ENCODE peak calls at places on chromosome 10, in nine cellular contexts. One of them, this sample, is unnamed.
A peak's percentile ranks its signal among the peaks of the same experiment; 100 is the strongest.

GRCh38 chr10:4291995-4292394 is 507.0 kb upstream of the KLF6 start:
- DNase-seq in H1: no peak
- DNase-seq in A549: no peak
- DNase-seq in right cardiac atrium: no peak
- DNase-seq in hepatocyte: no peak
- DNase-seq in transverse colon: no peak
- DNase-seq in ovary: no peak
- DNase-seq in endothelial cell of umbilical vein: no peak
- DNase-seq in naive thymus-derived CD4-positive, alpha-beta T cell: no peak
- DNase-seq in this sample: no peak

GRCh38 chr10:70253878-70254765 is 20.9 kb upstream of the PPA1 start:
- DNase-seq in H1: no peak
- DNase-seq in A549: no peak
- DNase-seq in right cardiac atrium: no peak
- DNase-seq in hepatocyte: no peak
- DNase-seq in transverse colon: no peak
- DNase-seq in ovary: no peak
- DNase-seq in endothelial cell of umbilical vein: no peak
- DNase-seq in naive thymus-derived CD4-positive, alpha-beta T cell: no peak
- DNase-seq in this sample: no peak

GRCh38 chr10:53846809-53847208 is 954.2 kb downstream of the PCDH15 start:
- DNase-seq in H1: no peak
- DNase-seq in A549: no peak
- DNase-seq in right cardiac atrium: no peak
- DNase-seq in hepatocyte: no peak
- DNase-seq in transverse colon: no peak
- DNase-seq in ovary: no peak
- DNase-seq in endothelial cell of umbilical vein: no peak
- DNase-seq in naive thymus-derived CD4-positive, alpha-beta T cell: no peak
- DNase-seq in this sample: no peak

GRCh38 chr10:28595618-28596017 is 62.7 kb downstream of the WAC start:
- DNase-seq in H1: no peak
- DNase-seq in A549: no peak
- DNase-seq in right cardiac atrium: no peak
- DNase-seq in hepatocyte: no peak
- DNase-seq in transverse colon: no peak
- DNase-seq in ovary: no peak
- DNase-seq in endothelial cell of umbilical vein: no peak
- DNase-seq in naive thymus-derived CD4-positive, alpha-beta T cell: no peak
- DNase-seq in this sample: no peak

GRCh38 chr10:132850246-132850645 is 64.3 kb upstream of the NKX6-2 start:
- DNase-seq in H1: no peak
- DNase-seq in A549: no peak
- DNase-seq in right cardiac atrium: no peak
- DNase-seq in hepatocyte: no peak
- DNase-seq in transverse colon: no peak
- DNase-seq in ovary: no peak
- DNase-seq in endothelial cell of umbilical vein: no peak
- DNase-seq in naive thymus-derived CD4-positive, alpha-beta T cell: no peak
- DNase-seq in this sample: no peak

GRCh38 chr10:52540479-52540984 is 226.5 kb downstream of the DKK1 start:
- DNase-seq in H1: no peak
- DNase-seq in A549: no peak
- DNase-seq in right cardiac atrium: no peak
- DNase-seq in hepatocyte: no peak
- DNase-seq in transverse colon: no peak
- DNase-seq in ovary: no peak
- DNase-seq in endothelial cell of umbilical vein: peak; percentile 3
- DNase-seq in naive thymus-derived CD4-positive, alpha-beta T cell: no peak
- DNase-seq in this sample: no peak

GRCh38 chr10:113000876-113001598 is 51.0 kb downstream of the TCF7L2 start:
- DNase-seq in H1: no peak
- DNase-seq in A549: no peak
- DNase-seq in right cardiac atrium: peak; percentile 66
- DNase-seq in hepatocyte: peak; percentile 69
- DNase-seq in transverse colon: peak; percentile 39
- DNase-seq in ovary: peak; percentile 26
- DNase-seq in endothelial cell of umbilical vein: no peak
- DNase-seq in naive thymus-derived CD4-positive, alpha-beta T cell: no peak
- DNase-seq in this sample: no peak

GRCh38 chr10:70564901-70565351 is 37.6 kb downstream of the PRF1 start:
- DNase-seq in H1: no peak
- DNase-seq in A549: no peak
- DNase-seq in right cardiac atrium: no peak
- DNase-seq in hepatocyte: no peak
- DNase-seq in transverse colon: no peak
- DNase-seq in ovary: no peak
- DNase-seq in endothelial cell of umbilical vein: no peak
- DNase-seq in naive thymus-derived CD4-positive, alpha-beta T cell: no peak
- DNase-seq in this sample: no peak

GRCh38 chr10:119370972-119371703 is 163.8 kb downstream of the GRK5 start:
- DNase-seq in H1: no peak
- DNase-seq in A549: no peak
- DNase-seq in right cardiac atrium: peak; percentile 93
- DNase-seq in hepatocyte: no peak
- DNase-seq in transverse colon: no peak
- DNase-seq in ovary: no peak
- DNase-seq in endothelial cell of umbilical vein: peak; percentile 90
- DNase-seq in naive thymus-derived CD4-positive, alpha-beta T cell: no peak
- DNase-seq in this sample: no peak

GRCh38 chr10:119367841-119368549 is 160.6 kb downstream of the GRK5 start:
- DNase-seq in H1: no peak
- DNase-seq in A549: no peak
- DNase-seq in right cardiac atrium: peak; percentile 81
- DNase-seq in hepatocyte: no peak
- DNase-seq in transverse colon: no peak
- DNase-seq in ovary: no peak
- DNase-seq in endothelial cell of umbilical vein: peak; percentile 31
- DNase-seq in naive thymus-derived CD4-positive, alpha-beta T cell: no peak
- DNase-seq in this sample: no peak

GRCh38 chr10:119368581-119368980 is 161.2 kb downstream of the GRK5 start:
- DNase-seq in H1: no peak
- DNase-seq in A549: no peak
- DNase-seq in right cardiac atrium: peak; percentile 74
- DNase-seq in hepatocyte: no peak
- DNase-seq in transverse colon: no peak
- DNase-seq in ovary: no peak
- DNase-seq in endothelial cell of umbilical vein: no peak
- DNase-seq in naive thymus-derived CD4-positive, alpha-beta T cell: no peak
- DNase-seq in this sample: no peak

GRCh38 chr10:119370046-119370770 is 162.8 kb downstream of the GRK5 start:
- DNase-seq in H1: no peak
- DNase-seq in A549: no peak
- DNase-seq in right cardiac atrium: peak; percentile 85
- DNase-seq in hepatocyte: peak; percentile 50
- DNase-seq in transverse colon: no peak
- DNase-seq in ovary: no peak
- DNase-seq in endothelial cell of umbilical vein: peak; percentile 92
- DNase-seq in naive thymus-derived CD4-positive, alpha-beta T cell: no peak
- DNase-seq in this sample: no peak

DNA sequence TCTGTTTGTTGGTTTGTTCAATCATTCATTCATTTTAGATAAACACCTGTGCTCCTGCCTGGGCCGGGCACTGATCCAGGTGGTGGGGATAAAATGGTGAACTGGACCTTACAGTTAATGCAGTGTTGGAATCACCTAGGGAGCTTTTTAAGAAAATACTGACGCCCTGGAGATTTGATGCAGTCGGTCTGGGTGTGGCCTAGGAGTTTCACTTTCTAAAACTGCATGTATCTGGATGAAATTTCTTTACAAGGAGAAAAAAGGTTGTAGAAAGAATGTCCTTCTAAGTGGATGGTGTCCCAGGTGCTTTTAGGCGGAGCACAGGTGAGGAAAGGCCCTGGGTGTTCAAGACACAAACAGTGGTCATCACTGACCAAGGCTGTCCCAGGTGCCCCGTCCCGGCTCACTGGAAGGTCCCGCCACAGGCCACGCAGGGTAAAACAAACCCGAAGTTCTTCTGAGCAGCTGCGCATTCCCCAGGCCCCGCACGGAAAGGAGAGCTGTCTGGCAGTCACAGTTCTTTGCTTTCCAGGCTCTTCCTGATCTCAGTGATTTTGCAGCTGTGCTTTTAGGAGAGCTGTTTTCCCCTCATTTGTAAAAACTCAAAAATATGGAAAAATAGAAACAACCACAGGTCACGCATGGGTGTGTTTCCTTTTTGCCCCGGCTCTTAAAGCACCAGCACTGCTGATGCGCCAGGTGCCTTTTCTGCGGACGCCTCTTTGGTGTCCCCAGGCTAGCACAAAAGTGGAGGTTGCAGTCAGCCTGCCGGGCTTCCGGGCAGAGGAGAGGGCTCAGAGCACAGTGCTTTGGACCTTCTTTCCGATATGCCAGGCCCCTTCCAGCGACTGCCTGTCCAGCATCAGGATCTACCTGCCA is 161.9 kb downstream of the GRK5 start:
- DNase-seq in H1: no peak
- DNase-seq in A549: no peak
- DNase-seq in right cardiac atrium: peak; percentile 46
- DNase-seq in hepatocyte: no peak
- DNase-seq in transverse colon: peak; percentile 30
- DNase-seq in ovary: no peak
- DNase-seq in endothelial cell of umbilical vein: peak; percentile 61
- DNase-seq in naive thymus-derived CD4-positive, alpha-beta T cell: no peak
- DNase-seq in this sample: no peak
- H3K27ac ChIP-seq in H1: no peak overlapping the region
- H3K27ac ChIP-seq in A549: no peak overlapping the region
- H3K27ac ChIP-seq in right cardiac atrium: peak overlapping the region; percentile 95
- H3K27ac ChIP-seq in hepatocyte: peak overlapping the region; percentile 80
- H3K27ac ChIP-seq in transverse colon: peak overlapping the region; percentile 71
- H3K27ac ChIP-seq in ovary: no peak overlapping the region
- H3K27ac ChIP-seq in endothelial cell of umbilical vein: peak overlapping the region; percentile 98
- H3K27ac ChIP-seq in naive thymus-derived CD4-positive, alpha-beta T cell: no peak overlapping the region
- H3K27ac ChIP-seq in this sample: no peak overlapping the region

DNA sequence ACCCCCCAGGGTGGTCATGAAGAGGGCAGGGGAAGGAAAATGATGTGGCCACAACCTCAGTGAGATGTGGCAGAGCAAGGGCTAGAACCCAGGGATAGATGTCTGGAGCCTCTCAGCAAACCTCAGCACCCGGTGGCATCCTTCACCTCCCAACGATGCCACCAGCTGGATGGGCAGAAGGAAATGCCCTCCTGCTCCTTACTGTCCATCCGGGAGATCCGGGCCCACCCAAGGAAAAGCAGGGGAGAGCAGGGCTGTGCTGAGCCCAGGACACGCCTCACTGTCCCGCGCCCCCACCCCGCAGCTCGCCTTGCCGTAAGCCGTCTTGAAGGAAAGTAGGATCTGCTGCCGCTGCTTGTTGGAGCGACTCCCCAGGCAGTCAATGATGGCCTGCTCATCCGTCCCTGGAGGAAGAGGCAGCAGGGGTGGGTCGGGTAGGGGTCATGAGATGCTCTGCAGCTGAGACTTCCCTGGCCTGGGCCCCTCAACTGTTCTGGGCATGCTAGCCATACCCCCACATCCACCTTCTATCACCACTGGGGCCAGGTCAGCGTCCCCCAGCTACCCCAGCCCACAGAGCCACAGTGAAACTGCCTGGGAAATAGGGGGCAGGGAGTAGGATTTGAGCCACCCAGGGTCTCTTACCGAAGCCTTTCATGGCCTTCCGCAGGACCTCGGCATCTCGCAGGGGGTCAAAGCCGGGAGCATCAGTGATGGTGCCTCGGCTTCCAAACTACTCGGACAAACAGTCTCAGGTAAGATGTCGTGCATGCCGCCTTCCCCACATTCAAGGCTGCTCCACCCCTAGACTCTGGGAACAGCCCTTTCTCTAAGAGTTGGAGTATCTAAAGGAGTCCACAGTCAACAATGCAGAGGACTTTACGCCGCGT is 34.3 kb downstream of the PLAC9 start:
- DNase-seq in H1: no peak
- DNase-seq in A549: no peak
- DNase-seq in right cardiac atrium: no peak
- DNase-seq in hepatocyte: no peak
- DNase-seq in transverse colon: no peak
- DNase-seq in ovary: no peak
- DNase-seq in endothelial cell of umbilical vein: no peak
- DNase-seq in naive thymus-derived CD4-positive, alpha-beta T cell: no peak
- DNase-seq in this sample: no peak
- H3K27ac ChIP-seq in H1: no peak overlapping the region
- H3K27ac ChIP-seq in A549: no peak overlapping the region
- H3K27ac ChIP-seq in right cardiac atrium: peak overlapping the region; percentile 73
- H3K27ac ChIP-seq in hepatocyte: no peak overlapping the region
- H3K27ac ChIP-seq in transverse colon: peak overlapping the region; percentile 18
- H3K27ac ChIP-seq in ovary: no peak overlapping the region
- H3K27ac ChIP-seq in endothelial cell of umbilical vein: peak overlapping the region; percentile 26
- H3K27ac ChIP-seq in naive thymus-derived CD4-positive, alpha-beta T cell: no peak overlapping the region
- H3K27ac ChIP-seq in this sample: no peak overlapping the region

GRCh38 chr10:88118769-88119559 is 255.5 kb downstream of the PTEN start:
- DNase-seq in H1: no peak
- DNase-seq in A549: no peak
- DNase-seq in right cardiac atrium: no peak
- DNase-seq in hepatocyte: no peak
- DNase-seq in transverse colon: no peak
- DNase-seq in ovary: no peak
- DNase-seq in endothelial cell of umbilical vein: no peak
- DNase-seq in naive thymus-derived CD4-positive, alpha-beta T cell: no peak
- DNase-seq in this sample: no peak

GRCh38 chr10:88115968-88116367 is 252.5 kb downstream of the PTEN start:
- DNase-seq in H1: no peak
- DNase-seq in A549: no peak
- DNase-seq in right cardiac atrium: no peak
- DNase-seq in hepatocyte: no peak
- DNase-seq in transverse colon: no peak
- DNase-seq in ovary: no peak
- DNase-seq in endothelial cell of umbilical vein: no peak
- DNase-seq in naive thymus-derived CD4-positive, alpha-beta T cell: no peak
- DNase-seq in this sample: no peak

GRCh38 chr10:88117869-88118632 is 254.6 kb downstream of the PTEN start:
- DNase-seq in H1: no peak
- DNase-seq in A549: peak; percentile 28
- DNase-seq in right cardiac atrium: no peak
- DNase-seq in hepatocyte: no peak
- DNase-seq in transverse colon: no peak
- DNase-seq in ovary: no peak
- DNase-seq in endothelial cell of umbilical vein: peak; percentile 3
- DNase-seq in naive thymus-derived CD4-positive, alpha-beta T cell: no peak
- DNase-seq in this sample: no peak

GRCh38 chr10:88116491-88116890 is 253.1 kb downstream of the PTEN start:
- DNase-seq in H1: no peak
- DNase-seq in A549: peak; percentile 13
- DNase-seq in right cardiac atrium: no peak
- DNase-seq in hepatocyte: no peak
- DNase-seq in transverse colon: no peak
- DNase-seq in ovary: no peak
- DNase-seq in endothelial cell of umbilical vein: no peak
- DNase-seq in naive thymus-derived CD4-positive, alpha-beta T cell: no peak
- DNase-seq in this sample: no peak

GRCh38 chr10:88117227-88117626 is 253.8 kb downstream of the PTEN start:
- DNase-seq in H1: no peak
- DNase-seq in A549: no peak
- DNase-seq in right cardiac atrium: no peak
- DNase-seq in hepatocyte: no peak
- DNase-seq in transverse colon: no peak
- DNase-seq in ovary: no peak
- DNase-seq in endothelial cell of umbilical vein: no peak
- DNase-seq in naive thymus-derived CD4-positive, alpha-beta T cell: no peak
- DNase-seq in this sample: no peak
- H3K27ac ChIP-seq in H1: no peak overlapping the region
- H3K27ac ChIP-seq in A549: no peak overlapping the region
- H3K27ac ChIP-seq in right cardiac atrium: no peak overlapping the region
- H3K27ac ChIP-seq in hepatocyte: no peak overlapping the region
- H3K27ac ChIP-seq in transverse colon: no peak overlapping the region
- H3K27ac ChIP-seq in ovary: no peak overlapping the region
- H3K27ac ChIP-seq in endothelial cell of umbilical vein: no peak overlapping the region
- H3K27ac ChIP-seq in naive thymus-derived CD4-positive, alpha-beta T cell: no peak overlapping the region
- H3K27ac ChIP-seq in this sample: no peak overlapping the region

GRCh38 chr10:72244573-72245038 is 28.5 kb upstream of the ASCC1 start:
- DNase-seq in H1: no peak
- DNase-seq in A549: no peak
- DNase-seq in right cardiac atrium: no peak
- DNase-seq in hepatocyte: no peak
- DNase-seq in transverse colon: no peak
- DNase-seq in ovary: no peak
- DNase-seq in endothelial cell of umbilical vein: no peak
- DNase-seq in naive thymus-derived CD4-positive, alpha-beta T cell: no peak
- DNase-seq in this sample: no peak

GRCh38 chr10:72248477-72249151 is 25.1 kb upstream of the DDIT4 start:
- DNase-seq in H1: no peak
- DNase-seq in A549: peak; percentile 60
- DNase-seq in right cardiac atrium: peak; percentile 92
- DNase-seq in hepatocyte: peak; percentile 81
- DNase-seq in transverse colon: peak; percentile 90
- DNase-seq in ovary: peak; percentile 87
- DNase-seq in endothelial cell of umbilical vein: peak; percentile 91
- DNase-seq in naive thymus-derived CD4-positive, alpha-beta T cell: peak; percentile 83
- DNase-seq in this sample: peak; percentile 43

GRCh38 chr10:72243822-72244437 is 27.9 kb upstream of the ASCC1 start:
- DNase-seq in H1: no peak
- DNase-seq in A549: peak; percentile 96
- DNase-seq in right cardiac atrium: peak; percentile 79
- DNase-seq in hepatocyte: peak; percentile 84
- DNase-seq in transverse colon: peak; percentile 71
- DNase-seq in ovary: peak; percentile 55
- DNase-seq in endothelial cell of umbilical vein: peak; percentile 48
- DNase-seq in naive thymus-derived CD4-positive, alpha-beta T cell: no peak
- DNase-seq in this sample: no peak

GRCh38 chr10:72242675-72243074 is 26.6 kb upstream of the ASCC1 start:
- DNase-seq in H1: no peak
- DNase-seq in A549: no peak
- DNase-seq in right cardiac atrium: peak; percentile 83
- DNase-seq in hepatocyte: peak; percentile 49
- DNase-seq in transverse colon: peak; percentile 39
- DNase-seq in ovary: peak; percentile 82
- DNase-seq in endothelial cell of umbilical vein: peak; percentile 82
- DNase-seq in naive thymus-derived CD4-positive, alpha-beta T cell: no peak
- DNase-seq in this sample: no peak

DNA sequence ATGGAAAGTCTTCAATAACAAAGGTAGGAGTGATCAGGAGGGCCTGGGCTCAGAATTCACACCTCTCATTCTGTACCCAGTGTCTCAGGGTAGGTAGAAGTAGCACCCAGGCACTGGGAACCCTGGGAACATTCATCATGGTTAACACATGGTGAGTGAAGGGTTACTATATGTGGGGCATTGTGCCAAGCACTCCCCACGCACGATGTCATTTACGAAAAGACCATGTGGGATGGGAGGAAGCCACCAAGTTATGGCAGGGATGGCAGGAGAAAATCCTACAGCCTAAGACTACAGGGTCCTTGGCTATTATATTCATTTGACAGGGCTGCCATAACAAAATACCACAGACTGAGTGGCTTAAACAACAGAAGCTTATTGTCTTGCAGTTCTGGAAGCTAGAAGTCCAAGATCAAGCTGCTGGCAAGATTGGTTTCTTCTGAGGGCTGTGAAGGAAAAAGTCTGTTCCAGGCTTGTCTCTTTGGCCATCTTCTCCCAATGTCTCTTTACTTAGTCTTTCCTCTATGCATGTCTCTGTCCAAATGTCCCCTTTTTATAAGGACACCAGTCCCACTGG is 27.7 kb upstream of the DDIT4 start:
- DNase-seq in H1: no peak
- DNase-seq in A549: no peak
- DNase-seq in right cardiac atrium: no peak
- DNase-seq in hepatocyte: no peak
- DNase-seq in transverse colon: no peak
- DNase-seq in ovary: no peak
- DNase-seq in endothelial cell of umbilical vein: no peak
- DNase-seq in naive thymus-derived CD4-positive, alpha-beta T cell: no peak
- DNase-seq in this sample: no peak
- H3K27ac ChIP-seq in H1: no peak overlapping the region
- H3K27ac ChIP-seq in A549: peak overlapping the region; percentile 99
- H3K27ac ChIP-seq in right cardiac atrium: peak overlapping the region; percentile 60
- H3K27ac ChIP-seq in hepatocyte: peak overlapping the region; percentile 86
- H3K27ac ChIP-seq in transverse colon: peak overlapping the region; percentile 95
- H3K27ac ChIP-seq in ovary: no peak overlapping the region
- H3K27ac ChIP-seq in endothelial cell of umbilical vein: no peak overlapping the region
- H3K27ac ChIP-seq in naive thymus-derived CD4-positive, alpha-beta T cell: peak overlapping the region; percentile 35
- H3K27ac ChIP-seq in this sample: no peak overlapping the region

This sample was measured in effector memory CD4-positive, alpha-beta T cell.